ENCODE peak calls at places on chromosomes 5 and 9, in ten cellular contexts. One of them, this sample, is unnamed. For H3K4me1, the result is how much of the 10 kb centered on the place peaks cover.

GRCh38 chr5:127723571-127723970 is 20.4 kb downstream of the CCDC192 start:
- DNase-seq in psoas muscle: no peak
- DNase-seq in heart right ventricle: no peak
- DNase-seq in kidney: no peak
- DNase-seq in A549: no peak
- DNase-seq in HCT116: no peak
- DNase-seq in GM23248: peak
- DNase-seq in HepG2: no peak
- DNase-seq in fibroblast of lung: peak
- DNase-seq in lower lobe of right lung: peak
- DNase-seq in this sample: peak

GRCh38 chr5:151570512-151571269 is 20.4 kb downstream of the FAT2 start:
- DNase-seq in kidney: no peak
- DNase-seq in heart right ventricle: no peak
- DNase-seq in A549: no peak
- DNase-seq in lower lobe of right lung: no peak
- DNase-seq in fibroblast of lung: no peak
- DNase-seq in HCT116: peak
- DNase-seq in HepG2: no peak
- DNase-seq in GM23248: no peak
- DNase-seq in psoas muscle: no peak
- DNase-seq in this sample: no peak

GRCh38 chr5:74517700-74518099 is 122.8 kb downstream of the ENC1 start:
- DNase-seq in HepG2: no peak
- DNase-seq in psoas muscle: no peak
- DNase-seq in fibroblast of lung: peak
- DNase-seq in GM23248: peak
- DNase-seq in HCT116: no peak
- DNase-seq in lower lobe of right lung: no peak
- DNase-seq in heart right ventricle: peak
- DNase-seq in A549: no peak
- DNase-seq in kidney: no peak
- DNase-seq in this sample: no peak

GRCh38 chr5:93789173-93790070 is 48.0 kb upstream of the POU5F2 start:
- DNase-seq in GM23248: peak
- DNase-seq in A549: no peak
- DNase-seq in psoas muscle: no peak
- DNase-seq in HCT116: no peak
- DNase-seq in fibroblast of lung: peak
- DNase-seq in lower lobe of right lung: no peak
- DNase-seq in kidney: no peak
- DNase-seq in heart right ventricle: no peak
- DNase-seq in HepG2: no peak
- DNase-seq in this sample: no peak

GRCh38 chr5:163473613-163474243 is 13.3 kb downstream of the HMMR start:
- DNase-seq in kidney: no peak
- DNase-seq in HCT116: no peak
- DNase-seq in A549: peak
- DNase-seq in heart right ventricle: no peak
- DNase-seq in HepG2: no peak
- DNase-seq in GM23248: no peak
- DNase-seq in psoas muscle: no peak
- DNase-seq in lower lobe of right lung: no peak
- DNase-seq in fibroblast of lung: peak
- DNase-seq in this sample: no peak

GRCh38 chr5:124206540-124206939 is 539.9 kb downstream of the ZNF608 start:
- DNase-seq in GM23248: peak
- DNase-seq in HepG2: no peak
- DNase-seq in fibroblast of lung: no peak
- DNase-seq in kidney: no peak
- DNase-seq in heart right ventricle: no peak
- DNase-seq in psoas muscle: no peak
- DNase-seq in lower lobe of right lung: no peak
- DNase-seq in A549: no peak
- DNase-seq in HCT116: no peak
- DNase-seq in this sample: no peak

GRCh38 chr5:113020461-113021273 is 44.1 kb downstream of the DCP2 start:
- DNase-seq in heart right ventricle: no peak
- DNase-seq in kidney: no peak
- DNase-seq in HCT116: peak
- DNase-seq in A549: no peak
- DNase-seq in GM23248: peak
- DNase-seq in HepG2: peak
- DNase-seq in psoas muscle: no peak
- DNase-seq in fibroblast of lung: peak
- DNase-seq in lower lobe of right lung: no peak
- DNase-seq in this sample: no peak

GRCh38 chr5:157026789-157027424 is 32.0 kb downstream of the HAVCR1 start:
- DNase-seq in HepG2: no peak
- DNase-seq in kidney: no peak
- DNase-seq in HCT116: peak
- DNase-seq in A549: peak
- DNase-seq in heart right ventricle: no peak
- DNase-seq in fibroblast of lung: no peak
- DNase-seq in psoas muscle: no peak
- DNase-seq in lower lobe of right lung: no peak
- DNase-seq in GM23248: peak
- DNase-seq in this sample: no peak

GRCh38 chr5:157670662-157671591 is at the start of gene C5orf52:
- DNase-seq in lower lobe of right lung: peak
- DNase-seq in heart right ventricle: peak
- DNase-seq in fibroblast of lung: peak
- DNase-seq in A549: peak
- DNase-seq in kidney: peak
- DNase-seq in HCT116: no peak
- DNase-seq in GM23248: peak
- DNase-seq in HepG2: peak
- DNase-seq in psoas muscle: peak
- DNase-seq in this sample: peak

GRCh38 chr9:133118568-133118967 is 2.5 kb downstream of the RALGDS start:
- DNase-seq in kidney: peak
- DNase-seq in psoas muscle: no peak
- DNase-seq in GM23248: no peak
- DNase-seq in heart right ventricle: no peak
- DNase-seq in lower lobe of right lung: peak
- DNase-seq in HCT116: no peak
- DNase-seq in HepG2: no peak
- DNase-seq in A549: no peak
- DNase-seq in fibroblast of lung: no peak
- DNase-seq in this sample: peak

GRCh38 chr9:129524848-129525345 is 96.0 kb downstream of the C9orf50 start:
- DNase-seq in GM23248: no peak
- DNase-seq in HepG2: peak
- DNase-seq in lower lobe of right lung: peak
- DNase-seq in fibroblast of lung: no peak
- DNase-seq in heart right ventricle: no peak
- DNase-seq in A549: no peak
- DNase-seq in kidney: peak
- DNase-seq in HCT116: no peak
- DNase-seq in psoas muscle: no peak
- DNase-seq in this sample: no peak

GRCh38 chr5:31809037-31809910 is 170.3 kb downstream of the PDZD2 start:
- DNase-seq in GM23248: peak
- DNase-seq in lower lobe of right lung: peak
- DNase-seq in heart right ventricle: peak
- DNase-seq in kidney: no peak
- DNase-seq in HepG2: peak
- DNase-seq in fibroblast of lung: peak
- DNase-seq in psoas muscle: peak
- DNase-seq in HCT116: peak
- DNase-seq in A549: peak
- DNase-seq in this sample: peak

GRCh38 chr9:129549684-129550083 is 71.2 kb downstream of the C9orf50 start:
- DNase-seq in HCT116: no peak
- DNase-seq in HepG2: no peak
- DNase-seq in lower lobe of right lung: no peak
- DNase-seq in kidney: peak
- DNase-seq in GM23248: peak
- DNase-seq in psoas muscle: peak
- DNase-seq in A549: peak
- DNase-seq in fibroblast of lung: peak
- DNase-seq in heart right ventricle: no peak
- DNase-seq in this sample: no peak

GRCh38 chr5:591746-592145 is 20.4 kb upstream of the CEP72 start:
- DNase-seq in fibroblast of lung: no peak
- DNase-seq in HepG2: no peak
- DNase-seq in psoas muscle: no peak
- DNase-seq in kidney: no peak
- DNase-seq in lower lobe of right lung: no peak
- DNase-seq in heart right ventricle: no peak
- DNase-seq in A549: no peak
- DNase-seq in HCT116: no peak
- DNase-seq in GM23248: no peak
- DNase-seq in this sample: no peak

DNA sequence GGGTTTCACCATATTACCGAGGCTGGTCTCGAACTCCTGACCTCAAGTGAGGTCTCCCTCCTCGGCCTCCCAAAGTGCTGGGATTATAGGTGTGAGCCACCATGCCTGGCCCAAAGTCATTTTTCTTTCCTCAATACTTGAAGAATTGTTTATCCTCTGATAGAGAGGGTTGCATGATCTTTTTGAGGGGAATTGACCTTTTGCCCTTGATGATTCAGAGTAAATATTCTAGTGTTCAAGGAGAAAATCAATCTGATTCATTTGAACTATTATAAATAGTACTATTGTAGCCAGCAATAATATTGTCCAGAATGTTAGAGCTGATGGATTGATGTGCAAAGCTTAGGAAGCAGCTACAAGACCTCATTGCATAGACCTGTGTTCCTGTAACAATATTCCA is 47.1 kb downstream of the UGCG start:
- DNase-seq in fibroblast of lung: no peak
- DNase-seq in HepG2: peak
- DNase-seq in kidney: no peak
- DNase-seq in HCT116: no peak
- DNase-seq in GM23248: no peak
- DNase-seq in A549: no peak
- DNase-seq in lower lobe of right lung: no peak
- DNase-seq in psoas muscle: no peak
- DNase-seq in heart right ventricle: no peak
- DNase-seq in this sample: no peak
- H3K4me3 ChIP-seq in fibroblast of lung: no peak
- H3K4me3 ChIP-seq in HepG2: no peak
- H3K4me3 ChIP-seq in kidney: no peak
- H3K4me3 ChIP-seq in HCT116: no peak
- H3K4me3 ChIP-seq in GM23248: no peak
- H3K4me3 ChIP-seq in A549: no peak
- H3K4me3 ChIP-seq in lower lobe of right lung: no peak
- H3K4me3 ChIP-seq in psoas muscle: no peak
- H3K4me3 ChIP-seq in heart right ventricle: no peak
- H3K4me3 ChIP-seq in this sample: no peak

DNA sequence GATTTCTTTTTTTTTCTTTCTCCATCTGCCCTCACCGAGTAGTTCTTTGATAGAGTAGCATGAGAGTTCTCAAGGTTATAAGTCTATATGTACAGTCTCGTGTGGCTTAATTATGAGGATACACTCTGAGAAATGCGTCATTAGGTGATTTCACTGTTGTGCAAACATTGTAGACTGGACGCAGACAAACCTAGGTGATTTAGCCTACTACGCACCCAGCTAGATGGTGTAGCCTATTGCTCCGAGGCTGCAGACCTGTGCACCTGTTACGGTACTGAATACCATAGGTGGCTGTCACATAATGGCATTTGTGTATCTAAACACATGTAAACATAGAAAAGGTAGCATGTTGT is 26.9 kb upstream of the CORO2A start:
- DNase-seq in HCT116: no peak
- DNase-seq in kidney: no peak
- DNase-seq in lower lobe of right lung: no peak
- DNase-seq in psoas muscle: no peak
- DNase-seq in fibroblast of lung: no peak
- DNase-seq in GM23248: no peak
- DNase-seq in A549: no peak
- DNase-seq in HepG2: no peak
- DNase-seq in heart right ventricle: no peak
- DNase-seq in this sample: no peak
- H3K27ac ChIP-seq in HCT116: no peak
- H3K27ac ChIP-seq in kidney: no peak
- H3K27ac ChIP-seq in lower lobe of right lung: peak
- H3K27ac ChIP-seq in psoas muscle: no peak
- H3K27ac ChIP-seq in fibroblast of lung: no peak
- H3K27ac ChIP-seq in GM23248: no peak
- H3K27ac ChIP-seq in A549: peak
- H3K27ac ChIP-seq in HepG2: no peak
- H3K27ac ChIP-seq in heart right ventricle: no peak
- H3K27ac ChIP-seq in this sample: peak

GRCh38 chr5:40406426-40407211 is 273.1 kb upstream of the PTGER4 start:
- DNase-seq in heart right ventricle: peak
- DNase-seq in lower lobe of right lung: peak
- DNase-seq in HCT116: no peak
- DNase-seq in HepG2: peak
- DNase-seq in A549: no peak
- DNase-seq in GM23248: no peak
- DNase-seq in fibroblast of lung: peak
- DNase-seq in kidney: no peak
- DNase-seq in psoas muscle: no peak
- DNase-seq in this sample: no peak
- H3K4me1 ChIP-seq in heart right ventricle: half or more
- H3K4me1 ChIP-seq in lower lobe of right lung: half or more
- H3K4me1 ChIP-seq in HCT116: under half
- H3K4me1 ChIP-seq in HepG2: under half
- H3K4me1 ChIP-seq in A549: under half
- H3K4me1 ChIP-seq in GM23248: under half
- H3K4me1 ChIP-seq in fibroblast of lung: under half
- H3K4me1 ChIP-seq in kidney: under half
- H3K4me1 ChIP-seq in psoas muscle: under half
- H3K4me1 ChIP-seq in this sample: under half

GRCh38 chr5:119357815-119358559 is 2.2 kb downstream of the TNFAIP8 start:
- DNase-seq in HCT116: no peak
- DNase-seq in kidney: no peak
- DNase-seq in lower lobe of right lung: no peak
- DNase-seq in fibroblast of lung: no peak
- DNase-seq in psoas muscle: no peak
- DNase-seq in HepG2: no peak
- DNase-seq in A549: no peak
- DNase-seq in heart right ventricle: no peak
- DNase-seq in GM23248: no peak
- DNase-seq in this sample: no peak

GRCh38 chr5:119358901-119359603 is 3.2 kb downstream of the TNFAIP8 start:
- DNase-seq in GM23248: no peak
- DNase-seq in HCT116: no peak
- DNase-seq in HepG2: no peak
- DNase-seq in lower lobe of right lung: no peak
- DNase-seq in kidney: no peak
- DNase-seq in heart right ventricle: no peak
- DNase-seq in A549: no peak
- DNase-seq in psoas muscle: no peak
- DNase-seq in fibroblast of lung: no peak
- DNase-seq in this sample: no peak

GRCh38 chr5:119360905-119361605 is 5.2 kb downstream of the TNFAIP8 start:
- DNase-seq in A549: no peak
- DNase-seq in GM23248: peak
- DNase-seq in HepG2: no peak
- DNase-seq in fibroblast of lung: no peak
- DNase-seq in lower lobe of right lung: no peak
- DNase-seq in heart right ventricle: no peak
- DNase-seq in kidney: no peak
- DNase-seq in HCT116: no peak
- DNase-seq in psoas muscle: no peak
- DNase-seq in this sample: no peak

GRCh38 chr5:119361723-119362122 is 5.9 kb downstream of the TNFAIP8 start:
- DNase-seq in HepG2: no peak
- DNase-seq in A549: no peak
- DNase-seq in GM23248: no peak
- DNase-seq in HCT116: no peak
- DNase-seq in kidney: no peak
- DNase-seq in lower lobe of right lung: no peak
- DNase-seq in psoas muscle: no peak
- DNase-seq in fibroblast of lung: no peak
- DNase-seq in heart right ventricle: no peak
- DNase-seq in this sample: no peak

GRCh38 chr5:119359737-119360413 is 4.1 kb downstream of the TNFAIP8 start:
- DNase-seq in GM23248: no peak
- DNase-seq in lower lobe of right lung: no peak
- DNase-seq in kidney: no peak
- DNase-seq in HepG2: no peak
- DNase-seq in A549: no peak
- DNase-seq in heart right ventricle: no peak
- DNase-seq in psoas muscle: no peak
- DNase-seq in HCT116: no peak
- DNase-seq in fibroblast of lung: no peak
- DNase-seq in this sample: no peak
- H3K4me3 ChIP-seq in GM23248: no peak
- H3K4me3 ChIP-seq in lower lobe of right lung: no peak
- H3K4me3 ChIP-seq in kidney: no peak
- H3K4me3 ChIP-seq in HepG2: no peak
- H3K4me3 ChIP-seq in A549: no peak
- H3K4me3 ChIP-seq in heart right ventricle: no peak
- H3K4me3 ChIP-seq in psoas muscle: no peak
- H3K4me3 ChIP-seq in HCT116: no peak
- H3K4me3 ChIP-seq in fibroblast of lung: no peak
- H3K4me3 ChIP-seq in this sample: no peak

This sample was measured in left lung.